ENCODE peak calls at places on chromosomes 6 and 20, in six cellular contexts. W is PC-9; Y is CD8-positive, alpha-beta memory T cell; A is ovary; J is A549; D is CD8-positive, alpha-beta T cell. C is an unnamed sample. For H3K4me1, the result is how much of the 10 kb centered on the place peaks cover.

GRCh38 chr6:170067257-170067656 is 223.6 kb downstream of the DLL1 start:
- DNase-seq in W (no peak), Y (no peak), A (no peak), J (no peak), D (no peak), C (peak)

GRCh38 chr6:117605169-117605826 is 3.0 kb upstream of the GOPC start:
- DNase-seq in W (peak), Y (peak), A (peak), J (peak), D (no peak), C (peak)

GRCh38 chr20:50523552-50524167 is 13.5 kb downstream of the PTPN1 start:
- DNase-seq in W (no peak), Y (no peak), A (no peak), J (no peak), D (no peak), C (no peak)

GRCh38 chr6:47144306-47144705 is 102.2 kb upstream of the ADGRF1 start:
- DNase-seq in W (no peak), Y (no peak), A (no peak), J (no peak), D (no peak), C (peak)

GRCh38 chr6:140736227-140736626 is 1361.8 kb upstream of the CITED2 start:
- DNase-seq in W (no peak), Y (no peak), A (no peak), J (no peak), D (no peak), C (peak)

GRCh38 chr20:272718-273117 is 15.2 kb downstream of the DEFB132 start:
- DNase-seq in W (no peak), Y (no peak), A (no peak), J (no peak), D (no peak), C (peak)

GRCh38 chr6:159701413-159701999 is 8.5 kb upstream of the SOD2 start:
- DNase-seq in W (no peak), Y (no peak), A (no peak), J (peak), D (no peak), C (no peak)

GRCh38 chr6:141103246-141103645 is 1029.5 kb upstream of the GJE1 start:
- DNase-seq in W (no peak), Y (no peak), A (no peak), J (no peak), D (no peak), C (peak)

GRCh38 chr6:157527471-157527907 is 146.5 kb downstream of the ZDHHC14 start:
- DNase-seq in W (no peak), Y (no peak), A (no peak), J (no peak), D (no peak), C (no peak)

GRCh38 chr20:43849496-43850197 is 65.0 kb upstream of the TOX2 start:
- DNase-seq in W (peak), Y (no peak), A (peak), J (peak), D (no peak), C (no peak)

GRCh38 chr6:110137924-110138887 is 41.3 kb downstream of the WASF1 start:
- DNase-seq in W (no peak), Y (no peak), A (no peak), J (peak), D (no peak), C (no peak)

GRCh38 chr20:47726632-47727031 is 58.6 kb downstream of the SULF2 start:
- DNase-seq in W (no peak), Y (no peak), A (no peak), J (no peak), D (no peak), C (no peak)

GRCh38 chr6:97812940-97813339 is 529.9 kb upstream of the MMS22L start:
- DNase-seq in W (no peak), Y (no peak), A (no peak), J (no peak), D (no peak), C (no peak)

GRCh38 chr20:15236812-15237211 is 899.4 kb upstream of the FLRT3 start:
- DNase-seq in W (peak), Y (no peak), A (no peak), J (peak), D (no peak), C (no peak)

GRCh38 chr6:169811521-169812256 is 60.3 kb downstream of the ERMARD start:
- DNase-seq in W (no peak), Y (no peak), A (no peak), J (no peak), D (no peak), C (no peak)

GRCh38 chr6:132131777-132132176 is 180.6 kb upstream of the CCN2 start:
- DNase-seq in W (peak), Y (no peak), A (peak), J (peak), D (no peak), C (no peak)

GRCh38 chr20:57990396-57990987 is 238.0 kb downstream of the ANKRD60 start:
- DNase-seq in W (no peak), Y (no peak), A (no peak), J (no peak), D (no peak), C (no peak)

GRCh38 chr6:117441824-117442264 is 16.1 kb upstream of the ROS1 start:
- DNase-seq in W (no peak), Y (no peak), A (no peak), J (peak), D (no peak), C (no peak)

GRCh38 chr20:53171065-53171464 is 198.9 kb downstream of the TSHZ2 start:
- DNase-seq in W (no peak), Y (no peak), A (no peak), J (no peak), D (no peak), C (no peak)

GRCh38 chr6:52570291-52570700 is 6.6 kb downstream of the TRAM2 start:
- DNase-seq in W (no peak), Y (no peak), A (peak), J (no peak), D (no peak), C (peak)

GRCh38 chr6:50264995-50265571 is 215.4 kb upstream of the DEFB112 start:
- DNase-seq in W (no peak), Y (no peak), A (no peak), J (no peak), D (no peak), C (peak)

GRCh38 chr6:67812693-67813092 is 822.4 kb upstream of the ADGRB3 start:
- DNase-seq in W (no peak), Y (no peak), A (no peak), J (no peak), D (no peak), C (no peak)

GRCh38 chr6:160431231-160431630 is 83.1 kb downstream of the SLC22A3 start:
- DNase-seq in W (no peak), Y (no peak), A (peak), J (no peak), D (no peak), C (peak)

GRCh38 chr6:3500262-3501001 is 43.6 kb upstream of the SLC22A23 start:
- DNase-seq in W (peak), Y (no peak), A (no peak), J (no peak), D (no peak), C (no peak)

GRCh38 chr6:106973841-106974336 is 640 bp downstream of the CD24 start:
- DNase-seq in W (peak), Y (no peak), A (no peak), J (no peak), D (no peak), C (peak)

GRCh38 chr6:3139090-3139903 is 18.0 kb downstream of the TUBB2A start:
- DNase-seq in W (no peak), Y (no peak), A (no peak), J (peak), D (no peak), C (peak)

GRCh38 chr6:16136086-16136485 is 7.2 kb downstream of the MYLIP start:
- DNase-seq in W (no peak), Y (peak), A (no peak), J (no peak), D (no peak), C (no peak)

GRCh38 chr6:137213813-137214212 is 5.4 kb downstream of the IFNGR1 start:
- DNase-seq in W (no peak), Y (no peak), A (no peak), J (no peak), D (no peak), C (no peak)

GRCh38 chr6:167104388-167104787 is 18.5 kb upstream of the CCR6 start:
- DNase-seq in W (no peak), Y (no peak), A (no peak), J (no peak), D (no peak), C (no peak)

GRCh38 chr6:30690403-30691207 is at the start of gene NRM:
- DNase-seq in W (peak), Y (peak), A (peak), J (peak), D (no peak), C (peak)

GRCh38 chr6:24658573-24659511 is 7.9 kb downstream of the TDP2 start:
- DNase-seq in W (peak), Y (no peak), A (no peak), J (peak), D (no peak), C (peak)

DNA sequence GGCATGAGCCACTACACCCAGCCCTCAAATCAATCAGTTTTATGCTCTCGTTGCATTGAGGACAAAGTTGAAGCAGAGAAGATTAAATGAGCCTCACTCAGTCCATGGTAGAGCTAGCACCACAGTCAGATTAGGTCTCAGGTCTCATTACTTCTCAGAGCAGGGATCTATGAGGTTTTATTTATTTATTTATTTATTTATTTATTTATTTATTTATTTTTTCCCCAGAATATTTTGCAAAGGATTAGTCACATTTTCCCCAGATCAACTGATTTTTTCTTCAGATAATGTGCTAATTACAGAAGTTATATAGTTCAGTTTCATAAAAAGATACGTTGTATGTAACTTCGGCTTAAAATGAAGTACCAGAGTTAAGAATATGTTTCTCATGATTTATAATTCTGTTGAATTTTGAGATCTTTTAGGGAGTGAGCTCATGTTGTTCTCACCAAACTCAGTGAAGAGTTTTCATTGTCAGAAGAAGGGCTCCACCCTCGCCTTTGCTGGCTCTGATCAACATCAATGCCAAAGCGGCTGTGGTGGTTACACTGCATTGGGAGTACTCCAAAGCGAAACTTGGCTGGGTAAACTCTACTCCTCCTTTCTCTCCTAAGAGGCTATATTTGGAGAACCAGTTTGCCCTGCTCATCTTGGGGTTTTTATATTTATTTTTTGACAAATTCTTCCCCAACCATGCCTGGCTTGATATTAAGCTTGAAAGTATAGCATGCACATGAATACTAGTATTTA is 12.9 kb upstream of the ID4 start:
- DNase-seq in W (no peak), Y (no peak), A (no peak), J (no peak), D (no peak), C (no peak)
- H3K4me3 ChIP-seq in W (no peak), Y (no peak), A (no peak), J (no peak), D (no peak), C (no peak)

DNA sequence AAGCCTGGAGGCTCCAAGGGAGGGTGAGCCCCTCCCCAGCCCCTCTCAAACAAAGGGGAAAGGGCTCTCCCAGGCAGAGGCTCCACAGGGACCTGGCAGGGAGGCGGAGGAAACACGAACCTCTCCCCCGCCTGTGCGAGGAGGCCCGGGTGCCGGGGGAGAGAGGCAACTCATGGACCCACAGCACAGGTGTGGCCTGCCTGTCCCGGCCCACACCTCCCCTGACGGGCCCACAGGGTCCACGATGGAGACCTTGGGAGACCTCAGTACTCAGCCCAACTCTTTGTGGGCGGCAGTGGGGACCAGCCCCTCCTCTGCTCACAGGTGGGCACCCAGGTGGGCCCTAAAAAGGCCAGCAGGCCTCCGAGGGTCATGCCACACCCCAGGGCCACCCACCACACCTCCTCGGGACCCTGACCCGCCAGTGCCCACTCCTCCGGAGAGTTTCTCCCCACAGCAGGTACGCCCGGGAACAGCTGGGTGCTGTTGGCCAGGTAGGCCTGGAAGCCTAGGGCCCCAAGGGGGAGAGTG is 12.2 kb downstream of the LAMA5 start:
- DNase-seq in W (no peak), Y (no peak), A (no peak), J (peak), D (no peak), C (no peak)
- H3K27ac ChIP-seq in W (peak), Y (no peak), A (peak), J (peak), D (no peak), C (peak)

DNA sequence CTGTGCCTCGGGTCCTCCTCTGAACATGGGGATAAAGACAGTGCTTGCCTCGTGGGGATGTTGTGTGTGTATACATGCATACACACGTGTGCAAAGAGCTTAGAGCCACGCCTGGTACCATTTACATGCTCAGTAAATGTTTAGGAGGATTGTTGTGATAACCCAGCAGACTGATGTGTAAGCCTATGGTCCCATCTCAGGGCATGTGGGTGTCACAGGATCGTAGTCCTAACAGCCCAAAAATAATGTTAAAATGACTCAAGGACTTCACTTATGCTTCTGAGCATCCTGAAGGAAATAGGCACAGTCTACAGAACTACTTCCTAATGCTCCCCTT is 12.4 kb upstream of the BPI start:
- DNase-seq in W (no peak), Y (no peak), A (no peak), J (no peak), D (no peak), C (no peak)
- H3K4me1 ChIP-seq in W (under half), Y (under half), A (under half), J (under half), D (under half), C (under half)

DNA sequence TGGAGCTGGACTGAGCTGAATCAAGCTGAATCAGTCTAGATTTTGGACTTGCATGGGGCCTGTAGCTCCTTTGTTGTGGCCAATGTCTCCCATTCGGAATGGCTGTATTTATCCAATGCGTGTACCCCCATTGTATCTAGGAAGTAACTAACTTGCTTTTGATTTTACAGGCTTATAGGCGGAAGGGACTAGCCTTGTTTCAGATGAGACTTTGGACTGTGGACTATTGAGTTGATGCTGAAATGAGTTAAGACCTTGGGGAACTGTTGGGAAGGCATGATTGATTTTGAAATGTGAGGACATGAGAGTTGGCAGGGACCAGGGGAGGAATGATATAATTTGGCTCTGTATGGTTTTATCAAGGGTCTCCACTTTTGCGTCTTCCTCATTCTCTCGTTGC is 3.0 kb upstream of the TMEM170B start:
- DNase-seq in W (no peak), Y (no peak), A (no peak), J (no peak), D (no peak), C (no peak)
- H3K4me3 ChIP-seq in W (no peak), Y (no peak), A (no peak), J (no peak), D (no peak), C (no peak)

GRCh38 chr20:25508083-25508770 is 77.1 kb downstream of the NINL start:
- DNase-seq in W (peak), Y (no peak), A (peak), J (peak), D (no peak), C (peak)
- H3K27ac ChIP-seq in W (no peak), Y (no peak), A (peak), J (peak), D (no peak), C (no peak)

GRCh38 chr20:21251278-21251677 is 51.9 kb upstream of the XRN2 start:
- DNase-seq in W (no peak), Y (no peak), A (no peak), J (no peak), D (no peak), C (no peak)
- H3K4me1 ChIP-seq in W (under half), Y (under half), A (under half), J (under half), D (under half), C (under half)

GRCh38 chr20:36373089-36373488 is 67.0 kb downstream of the DLGAP4 start:
- DNase-seq in W (no peak), Y (no peak), A (no peak), J (no peak), D (no peak), C (no peak)

GRCh38 chr20:36378686-36379085 is 72.5 kb downstream of the DLGAP4 start:
- DNase-seq in W (no peak), Y (no peak), A (no peak), J (no peak), D (no peak), C (no peak)

GRCh38 chr20:36372671-36373070 is 66.5 kb downstream of the DLGAP4 start:
- DNase-seq in W (no peak), Y (no peak), A (no peak), J (no peak), D (no peak), C (no peak)

GRCh38 chr20:36374995-36375394 is 68.9 kb downstream of the DLGAP4 start:
- DNase-seq in W (no peak), Y (no peak), A (no peak), J (no peak), D (no peak), C (no peak)

DNA sequence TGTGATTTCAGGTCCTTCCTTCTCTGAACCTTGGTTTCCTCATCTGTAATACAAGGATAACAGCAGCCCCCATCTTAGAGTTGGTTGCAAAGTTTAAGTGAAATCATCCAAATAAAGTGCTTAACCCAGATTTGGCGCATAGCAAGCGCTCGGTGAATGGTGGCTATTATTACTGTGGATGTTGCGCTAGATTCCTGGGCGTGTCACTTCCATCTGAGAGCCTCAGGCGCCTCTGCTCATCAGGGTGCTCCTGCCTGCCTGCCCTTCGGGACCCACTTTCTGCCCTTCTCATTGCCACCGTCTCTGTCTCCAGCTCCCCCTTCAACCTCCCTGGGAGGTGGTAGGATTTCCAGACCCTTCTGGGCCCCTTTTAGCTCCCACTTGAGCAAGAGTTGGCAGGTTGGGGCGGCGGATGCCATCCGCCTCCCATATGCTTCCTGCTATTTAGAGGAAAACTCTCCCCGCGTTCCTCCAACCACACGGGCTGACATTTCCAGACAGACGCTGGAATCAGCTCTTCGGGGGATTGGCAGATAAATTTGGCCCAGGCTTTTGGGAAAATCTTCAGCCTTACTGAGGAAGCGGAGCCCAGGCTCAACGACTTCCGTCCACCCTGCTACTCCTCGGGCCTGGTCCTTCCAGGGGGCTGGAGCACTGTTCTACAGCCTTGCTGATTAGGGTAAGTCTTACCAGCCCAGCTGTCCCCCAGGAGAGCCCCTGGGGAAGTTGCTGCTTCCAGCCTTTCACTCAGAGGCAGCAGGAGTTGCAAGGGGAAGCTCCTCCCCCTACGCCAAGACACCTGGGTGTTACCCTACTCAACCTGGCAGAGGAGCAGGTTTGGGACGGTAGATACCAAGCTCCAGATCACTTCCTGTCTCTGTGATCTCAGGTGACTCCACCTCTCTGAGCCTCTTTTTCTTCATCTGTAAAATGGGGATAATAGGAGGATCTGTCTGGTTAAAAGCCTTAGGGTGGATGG is 71.5 kb downstream of the DLGAP4 start:
- DNase-seq in W (no peak), Y (no peak), A (no peak), J (no peak), D (no peak), C (no peak)
- H3K4me3 ChIP-seq in W (no peak), Y (no peak), A (no peak), J (no peak), D (no peak), C (no peak)